ENCODE peak calls at places on chromosomes 4 and X, in nine cellular contexts. J, V, S, K, G, Y, P, Z and X are unnamed samples. For H3K27me3, the result is how much of the 10 kb centered on the place peaks cover.

GRCh38 chrX:148500428-148501120 is at the start of gene AFF2:
- DNase-seq in K (peak), Y (peak), V (peak), G (peak), S (no peak), P (peak), J (no peak), Z (peak), X (peak)

GRCh38 chr4:89214308-89214707 is 93.3 kb downstream of the GPRIN3 start:
- DNase-seq in Y (no peak), J (no peak), G (no peak), S (no peak), K (no peak), P (no peak), Z (no peak), V (no peak), X (no peak)

GRCh38 chr4:137755033-137755471 is 222.8 kb upstream of the PCDH18 start:
- DNase-seq in P (no peak), S (no peak), G (no peak), K (no peak), J (peak), Y (no peak), Z (no peak), V (no peak), X (no peak)

GRCh38 chrX:104668550-104668949 is 102.6 kb downstream of the IL1RAPL2 start:
- DNase-seq in S (no peak), K (no peak), Z (peak), V (no peak), P (no peak), G (no peak), J (peak), Y (no peak), X (no peak)

GRCh38 chr4:13309751-13310150 is 174.4 kb downstream of the RAB28 start:
- DNase-seq in J (no peak), G (no peak), K (no peak), V (no peak), Z (no peak), S (no peak), Y (no peak), P (no peak), X (no peak)

GRCh38 chr4:109263721-109264120 is 38.7 kb downstream of the COL25A1 start:
- DNase-seq in S (no peak), V (no peak), Z (no peak), Y (no peak), J (no peak), K (no peak), P (no peak), G (no peak), X (no peak)

GRCh38 chr4:122652379-122652778 is 31.5 kb upstream of the IL21 start:
- DNase-seq in K (peak), J (peak), V (peak), Z (peak), Y (no peak), P (no peak), G (no peak), S (no peak), X (no peak)

GRCh38 chr4:153564630-153565525 is 98.7 kb downstream of the TMEM131L start:
- DNase-seq in Y (peak), G (no peak), P (peak), V (no peak), K (no peak), Z (peak), S (no peak), J (peak), X (no peak)

GRCh38 chr4:7691061-7691460 is 248.6 kb downstream of the AFAP1 start:
- DNase-seq in K (no peak), G (no peak), S (no peak), P (no peak), V (no peak), J (no peak), Y (no peak), Z (no peak), X (no peak)

GRCh38 chrX:151970661-151971060 is 3.8 kb downstream of the GABRE start:
- DNase-seq in G (peak), S (no peak), K (peak), Z (no peak), J (peak), P (peak), Y (peak), V (no peak), X (no peak)

GRCh38 chrX:39242187-39242586 is 440.9 kb downstream of the MID1IP1 start:
- DNase-seq in Y (no peak), K (no peak), P (no peak), S (no peak), J (no peak), V (peak), Z (peak), G (no peak), X (no peak)

GRCh38 chr4:187687701-187688100 is 307.9 kb upstream of the ZFP42 start:
- DNase-seq in G (no peak), J (peak), S (no peak), Y (no peak), Z (no peak), K (no peak), P (no peak), V (no peak), X (no peak)

GRCh38 chrX:30301977-30302376 is 7.2 kb downstream of the NR0B1 start:
- DNase-seq in Z (no peak), S (no peak), G (no peak), J (peak), V (no peak), Y (no peak), P (no peak), K (peak), X (no peak)

GRCh38 chr4:81039351-81040174 is 9.1 kb downstream of the BMP3 start:
- DNase-seq in Z (no peak), Y (no peak), K (no peak), J (no peak), P (no peak), S (no peak), G (no peak), V (no peak), X (peak)

GRCh38 chrX:7127058-7127457 is 20.5 kb upstream of the STS start:
- DNase-seq in G (no peak), K (no peak), P (no peak), J (no peak), S (no peak), Y (no peak), V (no peak), Z (no peak), X (no peak)

GRCh38 chr4:136893638-136894037 is 638.7 kb downstream of the PCDH18 start:
- DNase-seq in P (no peak), S (no peak), V (no peak), Z (no peak), J (no peak), K (no peak), Y (no peak), G (no peak), X (no peak)

GRCh38 chr4:7782783-7783182 is 156.9 kb downstream of the AFAP1 start:
- DNase-seq in K (no peak), V (no peak), J (no peak), G (no peak), S (no peak), Z (no peak), P (no peak), Y (no peak), X (no peak)

GRCh38 chr4:89026542-89026941 is 30.4 kb downstream of the FAM13A start:
- DNase-seq in P (no peak), K (no peak), Y (no peak), J (no peak), V (no peak), S (no peak), G (no peak), Z (no peak), X (no peak)

GRCh38 chr4:98502624-98503023 is 155.8 kb downstream of the TSPAN5 start:
- DNase-seq in J (no peak), V (no peak), P (no peak), S (no peak), Z (no peak), Y (no peak), K (no peak), G (no peak), X (no peak)

GRCh38 chrX:7028246-7028645 is 119.3 kb upstream of the STS start:
- DNase-seq in S (no peak), Y (no peak), J (peak), P (peak), Z (no peak), K (no peak), V (no peak), G (no peak), X (no peak)

GRCh38 chrX:9396930-9397329 is 67.9 kb upstream of the TBL1X start:
- DNase-seq in Z (no peak), S (no peak), G (no peak), P (no peak), K (no peak), V (no peak), J (no peak), Y (no peak), X (no peak)

GRCh38 chr4:187617117-187617516 is 378.5 kb upstream of the ZFP42 start:
- DNase-seq in Z (no peak), J (peak), V (no peak), K (no peak), P (no peak), S (no peak), Y (no peak), G (no peak), X (no peak)

GRCh38 chr4:7722716-7723115 is 216.9 kb downstream of the AFAP1 start:
- DNase-seq in J (no peak), V (peak), G (no peak), Z (no peak), K (no peak), P (no peak), S (no peak), Y (no peak), X (no peak)

GRCh38 chr4:602559-602942 is 22.8 kb upstream of the PDE6B start:
- DNase-seq in G (no peak), J (no peak), V (no peak), P (no peak), K (peak), Z (peak), Y (peak), S (no peak), X (peak)

GRCh38 chr4:152643153-152644035 is 36.4 kb downstream of the TMEM154 start:
- DNase-seq in K (no peak), S (no peak), J (no peak), V (no peak), P (no peak), G (no peak), Z (no peak), Y (peak), X (peak)

GRCh38 chrX:101407167-101407747 is 468 bp downstream of the GLA start:
- DNase-seq in P (no peak), J (no peak), V (no peak), Y (no peak), K (no peak), Z (no peak), G (no peak), S (no peak), X (no peak)

GRCh38 chr4:153452661-153453378 is 13.3 kb upstream of the TMEM131L start:
- DNase-seq in K (no peak), P (no peak), Y (no peak), G (no peak), Z (no peak), V (no peak), J (no peak), S (no peak), X (no peak)

GRCh38 chr4:43330288-43330687 is 437.8 kb downstream of the GRXCR1 start:
- DNase-seq in S (no peak), Z (no peak), V (no peak), J (peak), Y (no peak), K (no peak), P (no peak), G (no peak), X (no peak)

GRCh38 chr4:8688041-8688907 is 95.7 kb downstream of the CPZ start:
- DNase-seq in S (no peak), Z (peak), G (peak), Y (no peak), P (no peak), V (peak), J (peak), K (no peak), X (no peak)

GRCh38 chr4:158008551-158009218 is 164.1 kb downstream of the GASK1B start:
- DNase-seq in Y (no peak), K (peak), S (no peak), J (peak), V (peak), G (no peak), Z (peak), P (no peak), X (no peak)

GRCh38 chr4:6962211-6963041 is 52.8 kb downstream of the TBC1D14 start:
- DNase-seq in Z (no peak), P (no peak), K (no peak), V (no peak), Y (no peak), G (no peak), J (no peak), S (no peak), X (no peak)

GRCh38 chr4:1033840-1034551 is 22.6 kb downstream of the FGFRL1 start:
- DNase-seq in K (no peak), Y (no peak), G (no peak), S (no peak), J (peak), V (peak), P (peak), Z (peak), X (no peak)

GRCh38 chrX:12113321-12113720 is 25.0 kb upstream of the FRMPD4 start:
- DNase-seq in G (no peak), Y (no peak), V (no peak), K (no peak), Z (no peak), S (no peak), P (no peak), J (peak), X (no peak)

GRCh38 chr4:108060164-108060563 is 70.5 kb downstream of the HADH start:
- DNase-seq in Y (no peak), G (no peak), K (peak), J (peak), V (no peak), P (no peak), S (no peak), Z (peak), X (no peak)

GRCh38 chr4:163558539-163559044 is 64.1 kb downstream of the TMA16 start:
- DNase-seq in V (no peak), S (no peak), Y (no peak), J (no peak), P (peak), Z (no peak), G (peak), K (peak), X (no peak)

GRCh38 chrX:2928583-2929434 is at the start of gene ARSD:
- DNase-seq in V (peak), Y (peak), G (peak), J (peak), K (peak), P (peak), S (peak), Z (peak), X (peak)
- TF ChIP-seq POLR2A in V (peak), Y (peak), G (peak), J (peak), K (peak), P (peak), S (peak), Z (peak), X (peak)

DNA sequence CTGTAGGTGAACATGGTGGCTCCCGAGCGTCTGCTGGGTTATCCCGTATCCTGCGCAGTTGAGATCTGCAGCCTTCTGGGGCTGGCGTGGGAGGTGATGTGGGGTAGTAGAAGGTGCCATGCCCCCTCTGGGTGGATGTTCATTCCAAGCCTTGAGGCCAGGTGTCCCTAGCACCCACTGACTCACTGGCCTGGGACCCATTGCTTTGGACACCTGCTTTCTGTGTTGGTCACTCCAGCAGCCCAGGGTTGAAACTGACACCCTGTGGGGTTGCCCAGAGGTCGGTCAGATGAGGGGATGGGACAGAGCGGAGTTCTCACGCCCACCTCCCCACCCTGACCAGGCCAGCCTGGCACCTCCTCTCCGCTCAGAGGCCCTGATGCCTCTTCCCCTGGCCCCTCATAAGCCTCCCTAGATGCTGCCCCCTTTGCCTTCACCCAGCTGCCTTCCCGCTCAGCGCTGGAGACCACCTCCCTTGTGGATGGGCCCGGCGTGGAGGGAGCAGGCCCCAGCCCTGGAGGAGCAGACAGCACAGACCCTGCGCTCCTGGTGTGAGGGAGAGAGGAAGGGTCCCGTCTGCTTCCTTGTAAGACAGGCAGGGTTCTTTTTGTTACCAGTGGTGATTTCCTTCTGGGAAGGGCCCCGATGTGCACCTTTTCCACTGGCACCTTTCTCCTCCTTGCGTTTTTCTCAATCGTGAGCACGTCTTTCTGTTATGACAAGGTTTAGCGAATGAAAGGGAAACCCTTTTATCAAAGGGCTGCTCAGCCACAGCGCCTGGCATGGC is 2.0 kb downstream of the DOK7 start:
- DNase-seq in J (no peak), V (no peak), S (no peak), Z (no peak), Y (no peak), K (no peak), P (peak), G (no peak), X (peak)
- H3K27me3 ChIP-seq in J (half or more), V (under half), S (under half), Z (under half), Y (under half), K (under half), P (under half), G (half or more), X (under half)

DNA sequence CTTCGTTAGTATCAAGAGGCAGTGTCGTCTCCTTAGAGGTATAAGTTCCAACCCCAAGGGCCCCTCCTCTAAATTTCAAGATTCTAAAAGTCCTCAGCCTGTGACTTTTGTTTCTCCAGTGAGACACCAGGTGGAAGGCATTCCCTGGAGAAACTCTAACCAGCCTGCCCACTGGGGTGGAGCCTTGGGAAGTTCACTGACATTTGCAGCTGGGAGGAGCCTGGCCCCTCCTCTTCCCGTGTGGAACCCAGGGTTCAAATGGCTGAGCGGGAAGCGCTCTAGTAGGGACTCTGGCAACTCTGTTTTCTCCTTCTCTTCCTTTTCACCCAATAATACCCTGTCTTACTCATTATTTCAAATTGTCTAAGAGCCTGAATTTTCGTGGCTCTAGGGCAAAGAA is 325.0 kb downstream of the TLL1 start:
- DNase-seq in Z (peak), Y (no peak), P (no peak), V (no peak), S (no peak), K (no peak), G (no peak), J (no peak), X (no peak)
- TF ChIP-seq POLR2A in Z (no peak), Y (no peak), P (no peak), V (no peak), S (no peak), K (no peak), G (no peak), J (no peak), X (no peak)

DNA sequence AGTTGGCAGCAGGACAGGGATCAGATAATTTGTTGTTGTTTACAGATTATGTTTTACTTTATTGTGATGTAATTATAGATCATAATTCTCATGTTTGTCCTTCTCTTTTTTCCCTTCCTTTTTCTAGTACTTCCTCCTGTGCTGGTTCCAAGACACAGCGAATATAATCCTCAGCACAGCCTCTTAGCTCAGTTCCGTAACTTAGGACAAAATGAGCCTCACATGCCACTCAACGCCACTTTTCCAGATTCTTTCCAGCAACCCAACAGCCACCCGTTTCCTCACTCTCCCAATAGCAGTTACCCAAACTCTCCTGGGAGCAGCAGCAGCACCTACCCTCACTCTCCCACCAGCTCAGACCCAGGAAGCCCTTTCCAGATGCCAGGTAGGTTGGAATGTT is 58.0 kb downstream of the SMAD1 start:
- DNase-seq in Z (no peak), Y (no peak), P (no peak), V (no peak), G (no peak), K (no peak), J (no peak), S (no peak), X (no peak)
- H3K27me3 ChIP-seq in Z (under half), Y (under half), P (under half), V (under half), G (under half), K (under half), J (under half), S (under half), X (under half)

DNA sequence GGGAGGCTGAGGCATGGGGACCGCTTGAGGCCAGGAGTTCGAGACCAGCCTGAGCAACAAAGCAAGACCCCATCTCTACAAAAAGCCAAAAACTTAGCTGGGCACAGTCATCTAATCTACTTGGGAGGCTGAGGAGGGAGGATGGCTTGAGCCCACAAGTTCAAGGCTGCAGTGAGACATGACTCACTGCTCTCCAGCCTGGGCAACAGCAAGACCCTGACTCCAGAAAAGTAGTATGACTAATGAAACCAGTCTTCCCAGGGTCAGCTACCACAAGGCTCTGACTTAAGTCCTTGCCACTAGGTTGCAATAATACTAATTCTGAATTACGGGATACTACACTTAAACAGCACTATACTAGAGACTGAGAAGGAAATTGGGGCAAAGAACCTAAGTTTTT is 33.1 kb downstream of the ERVMER34-1 start:
- DNase-seq in G (no peak), K (peak), Z (no peak), V (peak), P (no peak), J (peak), Y (no peak), S (no peak), X (no peak)
- TF ChIP-seq POLR2A in G (no peak), K (no peak), Z (no peak), V (peak), P (no peak), J (no peak), Y (no peak), S (no peak), X (no peak)